ENCODE peak calls at places on chromosome 10, in nine cellular contexts. O, X, Q, L, A, W, K, J and N are unnamed samples.

GRCh38 chr10:95336702-95337101 is 45.9 kb upstream of the PDLIM1 start:
- DNase-seq in O (no peak), K (no peak), X (no peak), A (no peak), L (no peak), J (no peak), W (no peak), Q (no peak), N (no peak)

GRCh38 chr10:50850576-50851340 is 34.7 kb downstream of the A1CF start:
- DNase-seq in K (peak; percentile 23), A (no peak), X (no peak), Q (no peak), L (no peak), O (no peak), W (peak; percentile 19), J (no peak), N (peak; percentile 8)

GRCh38 chr10:13587367-13587766 is 602 bp downstream of the PRPF18 start:
- DNase-seq in K (peak; percentile 38), W (no peak), A (peak; percentile 8), X (peak; percentile 5), L (no peak), Q (peak; percentile 40), O (no peak), J (peak; percentile 7), N (no peak)

GRCh38 chr10:59960751-59961150 is 54.4 kb upstream of the CCDC6 start:
- DNase-seq in X (no peak), A (no peak), Q (no peak), J (no peak), L (no peak), K (no peak), O (no peak), W (no peak), N (no peak)

GRCh38 chr10:123429631-123430257 is 236.4 kb upstream of the GPR26 start:
- DNase-seq in L (no peak), Q (no peak), O (no peak), A (no peak), J (no peak), K (peak; percentile 56), X (no peak), W (peak; percentile 0), N (no peak)

GRCh38 chr10:114957673-114958072 is 19.7 kb downstream of the TRUB1 start:
- DNase-seq in W (no peak), J (no peak), K (peak; percentile 54), A (no peak), X (no peak), Q (no peak), L (no peak), O (peak; percentile 72), N (peak; percentile 56)

GRCh38 chr10:62268027-62268398 is 631 bp downstream of the RTKN2 start:
- DNase-seq in J (no peak), A (peak; percentile 6), K (no peak), L (no peak), O (no peak), X (peak; percentile 40), W (no peak), Q (peak; percentile 13), N (no peak)

GRCh38 chr10:5501976-5502902 is 2.9 kb upstream of the CALML5 start:
- DNase-seq in O (peak; percentile 6), J (no peak), A (no peak), Q (no peak), L (no peak), K (no peak), W (no peak), X (no peak), N (no peak)

GRCh38 chr10:62333988-62334682 is 40.0 kb upstream of the ZNF365 start:
- DNase-seq in L (no peak), J (no peak), W (no peak), X (no peak), O (no peak), A (no peak), Q (no peak), K (no peak), N (no peak)

GRCh38 chr10:14859775-14860174 is 18.9 kb upstream of the SUV39H2 start:
- DNase-seq in X (no peak), A (no peak), J (no peak), K (peak; percentile 40), Q (no peak), L (no peak), O (no peak), W (no peak), N (peak; percentile 23)

GRCh38 chr10:30709700-30710358 is 80.3 kb upstream of the LYZL2 start:
- DNase-seq in K (no peak), A (no peak), J (no peak), Q (no peak), X (no peak), W (no peak), O (no peak), L (no peak), N (no peak)

GRCh38 chr10:30705625-30706149 is 76.1 kb upstream of the LYZL2 start:
- DNase-seq in Q (no peak), L (no peak), O (no peak), J (no peak), K (no peak), W (no peak), A (peak; percentile 57), X (peak; percentile 81), N (no peak)

GRCh38 chr10:30708234-30708633 is 78.7 kb upstream of the LYZL2 start:
- DNase-seq in O (no peak), W (no peak), Q (no peak), X (no peak), L (no peak), J (no peak), A (no peak), K (no peak), N (no peak)

GRCh38 chr10:30705086-30705624 is 75.6 kb upstream of the LYZL2 start:
- DNase-seq in K (no peak), Q (no peak), A (peak; percentile 88), W (no peak), J (no peak), L (no peak), O (no peak), X (peak; percentile 92), N (no peak)

DNA sequence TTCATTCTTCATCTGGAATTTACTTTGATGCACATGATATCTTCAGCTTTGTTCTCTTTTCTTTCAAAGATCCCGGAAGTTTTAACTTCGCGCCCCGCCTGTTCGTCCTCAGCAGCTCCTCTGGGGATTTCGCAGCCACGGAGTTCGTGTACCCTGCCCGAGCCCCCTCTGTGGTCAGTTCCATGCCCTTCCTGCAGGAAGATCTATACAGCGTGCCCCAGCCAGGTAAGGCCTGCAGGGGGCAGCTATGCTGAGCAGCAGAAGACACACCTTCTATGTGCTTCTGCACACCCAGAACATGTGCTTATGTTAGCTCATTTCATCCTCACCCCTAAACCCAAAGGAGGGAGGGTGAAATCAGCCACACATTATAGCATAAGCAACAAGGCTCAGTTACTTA is 79.7 kb upstream of the LYZL2 start:
- DNase-seq in Q (no peak), J (no peak), L (no peak), A (no peak), O (no peak), K (no peak), X (peak; percentile 36), W (no peak), N (no peak)
- H3K4me2 ChIP-seq in Q (no peak overlapping the region), J (no peak overlapping the region), L (no peak overlapping the region), A (no peak overlapping the region), O (no peak overlapping the region), K (no peak overlapping the region), X (no peak overlapping the region), W (no peak overlapping the region), N (no peak overlapping the region)

GRCh38 chr10:71250405-71250804 is 38.0 kb downstream of the UNC5B start:
- DNase-seq in A (no peak), L (no peak), J (no peak), W (no peak), Q (no peak), K (no peak), O (no peak), X (no peak), N (no peak)

GRCh38 chr10:71252195-71252594 is 39.8 kb downstream of the UNC5B start:
- DNase-seq in W (no peak), J (peak; percentile 55), K (no peak), X (no peak), L (no peak), Q (peak; percentile 66), A (no peak), O (no peak), N (no peak)

GRCh38 chr10:71249996-71250395 is 37.6 kb downstream of the UNC5B start:
- DNase-seq in O (no peak), Q (no peak), K (no peak), L (no peak), W (no peak), A (no peak), J (no peak), X (no peak), N (no peak)

GRCh38 chr10:71251319-71251718 is 38.9 kb downstream of the UNC5B start:
- DNase-seq in Q (no peak), W (no peak), X (no peak), J (no peak), O (no peak), L (no peak), A (no peak), K (no peak), N (no peak)

GRCh38 chr10:71250842-71251241 is 38.5 kb downstream of the UNC5B start:
- DNase-seq in K (no peak), W (no peak), A (no peak), L (no peak), X (no peak), O (peak; percentile 31), J (no peak), Q (no peak), N (no peak)
- H3K4me3 ChIP-seq in K (no peak overlapping the region), W (no peak overlapping the region), A (no peak overlapping the region), L (no peak overlapping the region), X (no peak overlapping the region), O (no peak overlapping the region), J (no peak overlapping the region), Q (no peak overlapping the region), N (no peak overlapping the region)

DNA sequence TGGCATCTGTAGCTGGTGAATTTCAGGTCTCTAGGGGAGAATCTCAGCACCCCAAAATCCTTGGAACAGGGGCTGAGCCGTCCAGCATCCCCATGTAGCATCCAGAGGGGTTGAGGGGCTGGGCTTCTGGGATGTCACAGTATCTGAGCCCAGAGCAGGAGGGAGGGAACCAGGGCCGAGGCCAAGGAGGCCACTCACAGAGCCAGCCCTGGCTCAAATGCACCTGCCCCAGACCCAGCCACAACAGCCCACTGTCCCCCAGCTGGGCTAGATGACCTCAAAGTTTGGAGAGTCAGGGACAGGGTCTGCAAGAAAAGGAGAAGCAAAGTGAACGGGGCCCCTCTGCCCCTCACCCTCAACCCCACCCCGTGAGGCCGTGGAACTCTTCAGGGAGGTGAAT is 22.3 kb downstream of the VSIR start:
- DNase-seq in A (no peak), J (no peak), W (no peak), X (no peak), K (no peak), L (no peak), Q (no peak), O (no peak), N (no peak)
- H3K4me2 ChIP-seq in A (no peak overlapping the region), J (no peak overlapping the region), W (no peak overlapping the region), X (no peak overlapping the region), K (no peak overlapping the region), L (no peak overlapping the region), Q (no peak overlapping the region), O (no peak overlapping the region), N (no peak overlapping the region)

GRCh38 chr10:22253578-22253882 is 35.7 kb upstream of the EBLN1 start:
- DNase-seq in O (no peak), J (no peak), K (peak; percentile 35), X (no peak), Q (no peak), W (no peak), A (no peak), L (no peak), N (no peak)
- H3K4me3 ChIP-seq in O (no peak overlapping the region), J (no peak overlapping the region), K (peak overlapping the region; percentile 75), X (no peak overlapping the region), Q (no peak overlapping the region), W (no peak overlapping the region), A (no peak overlapping the region), L (no peak overlapping the region), N (no peak overlapping the region)

GRCh38 chr10:1465993-1466764 is 271.1 kb downstream of the ADARB2 start:
- DNase-seq in W (no peak), A (no peak), Q (no peak), J (no peak), X (no peak), L (no peak), O (no peak), K (no peak), N (no peak)
- H3K4me2 ChIP-seq in W (no peak overlapping the region), A (peak overlapping the region; percentile 61), Q (peak overlapping the region; percentile 69), J (peak overlapping the region; percentile 26), X (no peak overlapping the region), L (peak overlapping the region; percentile 61), O (no peak overlapping the region), K (no peak overlapping the region), N (no peak overlapping the region)